ENCODE peak calls at places on chromosome 9, in five cellular contexts. S is GM12891, W is transverse colon, O is breast epithelium, N is GM12878. R is an unnamed sample.

GRCh38 chr9:93361995-93362394 is 89.5 kb upstream of the FAM120A start:
- DNase-seq in W (no peak), O (no peak), S (no peak), N (no peak), R (no peak)

GRCh38 chr9:535356-535755 is 306.1 kb upstream of the DMRT1 start:
- DNase-seq in O (no peak), N (no peak), W (no peak), S (no peak), R (no peak)

GRCh38 chr9:4290427-4290837 is 9.4 kb downstream of the GLIS3 start:
- DNase-seq in O (no peak), W (no peak), S (no peak), N (no peak), R (no peak)

GRCh38 chr9:97545507-97545906 is 44.0 kb downstream of the TMOD1 start:
- DNase-seq in W (no peak), N (no peak), S (no peak), O (no peak), R (no peak)

GRCh38 chr9:133396952-133397351 is 20.8 kb downstream of the STKLD1 start:
- DNase-seq in S (no peak), N (no peak), W (no peak), O (no peak), R (no peak)

GRCh38 chr9:133221177-133221809 is 12.2 kb upstream of the OBP2B start:
- DNase-seq in S (no peak), N (no peak), W (no peak), O (no peak), R (no peak)

GRCh38 chr9:106994463-106994862 is 131.5 kb downstream of the ZNF462 start:
- DNase-seq in N (no peak), S (no peak), O (no peak), W (no peak), R (no peak)

GRCh38 chr9:68822596-68823165 is 117.6 kb downstream of the PIP5K1B start:
- DNase-seq in S (no peak), N (no peak), W (peak), O (no peak), R (no peak)

GRCh38 chr9:128723352-128723865 is 518 bp downstream of the ZDHHC12 start:
- DNase-seq in W (no peak), O (no peak), S (no peak), N (no peak), R (no peak)

GRCh38 chr9:311837-312236 is 97.2 kb downstream of the DOCK8 start:
- DNase-seq in O (no peak), W (no peak), N (no peak), S (no peak), R (no peak)

GRCh38 chr9:72271617-72272478 is 93.2 kb downstream of the ZFAND5 start:
- DNase-seq in N (no peak), S (peak), W (peak), O (no peak), R (no peak)

GRCh38 chr9:27391495-27391894 is 94.5 kb upstream of the EQTN start:
- DNase-seq in W (no peak), O (no peak), N (no peak), S (no peak), R (no peak)

GRCh38 chr9:136487672-136488071 is 4.8 kb upstream of the SEC16A start:
- DNase-seq in O (no peak), S (no peak), N (no peak), W (no peak), R (no peak)

GRCh38 chr9:137305060-137305787 is 3.2 kb upstream of the NRARP start:
- DNase-seq in W (peak), N (no peak), S (peak), O (peak), R (peak)

GRCh38 chr9:113583511-113584470 is 120.3 kb downstream of the RGS3 start:
- DNase-seq in S (no peak), N (no peak), O (no peak), W (no peak), R (peak)

GRCh38 chr9:69265891-69266290 is 59.1 kb upstream of the ENTREP1 start:
- DNase-seq in W (no peak), N (no peak), O (no peak), S (no peak), R (no peak)

GRCh38 chr9:94602666-94603065 is 9.0 kb upstream of the FBP2 start:
- DNase-seq in S (no peak), W (no peak), N (no peak), O (no peak), R (peak)

GRCh38 chr9:36623280-36623679 is 50.6 kb downstream of the MELK start:
- DNase-seq in W (no peak), S (no peak), N (no peak), O (no peak), R (no peak)

GRCh38 chr9:124000784-124001444 is 10.7 kb upstream of the LHX2 start:
- DNase-seq in S (no peak), N (no peak), O (no peak), W (no peak), R (peak)

GRCh38 chr9:72363908-72364678 is 915 bp downstream of the ZFAND5 start:
- DNase-seq in W (peak), N (no peak), O (peak), S (peak), R (peak)

GRCh38 chr9:76655121-76655531 is 109.1 kb upstream of the PCA3 start:
- DNase-seq in N (no peak), S (no peak), W (no peak), O (no peak), R (no peak)

GRCh38 chr9:4298255-4299005 is 1.4 kb downstream of the GLIS3 start:
- DNase-seq in N (no peak), S (peak), O (no peak), W (peak), R (no peak)

GRCh38 chr9:131899248-131899882 is 159.5 kb upstream of the RAPGEF1 start:
- DNase-seq in S (no peak), O (no peak), W (no peak), N (no peak), R (no peak)

GRCh38 chr9:134235366-134235765 is 71.0 kb upstream of the RNU6ATAC start:
- DNase-seq in O (no peak), W (no peak), S (no peak), N (no peak), R (no peak)

GRCh38 chr9:120946259-120946658 is 19.7 kb upstream of the TRAF1 start:
- DNase-seq in W (no peak), S (no peak), N (no peak), O (no peak), R (no peak)

GRCh38 chr9:83281306-83282255 is 218.6 kb upstream of the RASEF start:
- DNase-seq in S (no peak), W (no peak), O (no peak), N (no peak), R (no peak)

GRCh38 chr9:98314381-98315066 is 59.1 kb upstream of the TBC1D2 start:
- DNase-seq in N (no peak), O (no peak), W (no peak), S (no peak), R (peak)

GRCh38 chr9:137296214-137297059 is 5.6 kb downstream of the NRARP start:
- DNase-seq in O (no peak), S (no peak), N (no peak), W (peak), R (no peak)

GRCh38 chr9:101860920-101861319 is 122.5 kb upstream of the GRIN3A start:
- DNase-seq in W (no peak), N (no peak), S (no peak), O (no peak), R (no peak)

GRCh38 chr9:101530076-101530711 is 3.5 kb upstream of the RNF20 start:
- DNase-seq in W (peak), S (peak), O (peak), N (peak), R (no peak)

GRCh38 chr9:121059998-121060636 is 10.0 kb upstream of the C5 start:
- DNase-seq in O (no peak), W (no peak), N (no peak), S (no peak), R (no peak)

GRCh38 chr9:120593955-120594277 is 13.9 kb upstream of the CDK5RAP2 start:
- DNase-seq in W (no peak), O (no peak), N (no peak), S (no peak), R (no peak)

GRCh38 chr9:69195019-69195418 is 20.9 kb downstream of the TJP2 start:
- DNase-seq in W (no peak), N (no peak), S (no peak), O (no peak), R (no peak)

GRCh38 chr9:101512116-101512515 is 21.5 kb upstream of the RNF20 start:
- DNase-seq in O (no peak), S (no peak), N (no peak), W (no peak), R (no peak)

GRCh38 chr9:77599492-77599891 is 48.6 kb downstream of the GNA14 start:
- DNase-seq in S (no peak), O (no peak), W (no peak), N (no peak), R (no peak)

GRCh38 chr9:106929471-106930198 is 66.7 kb downstream of the ZNF462 start:
- DNase-seq in N (no peak), S (no peak), O (no peak), W (no peak), R (no peak)

GRCh38 chr9:36543916-36544315 is 28.8 kb upstream of the MELK start:
- DNase-seq in O (no peak), N (no peak), S (no peak), W (no peak), R (no peak)

DNA sequence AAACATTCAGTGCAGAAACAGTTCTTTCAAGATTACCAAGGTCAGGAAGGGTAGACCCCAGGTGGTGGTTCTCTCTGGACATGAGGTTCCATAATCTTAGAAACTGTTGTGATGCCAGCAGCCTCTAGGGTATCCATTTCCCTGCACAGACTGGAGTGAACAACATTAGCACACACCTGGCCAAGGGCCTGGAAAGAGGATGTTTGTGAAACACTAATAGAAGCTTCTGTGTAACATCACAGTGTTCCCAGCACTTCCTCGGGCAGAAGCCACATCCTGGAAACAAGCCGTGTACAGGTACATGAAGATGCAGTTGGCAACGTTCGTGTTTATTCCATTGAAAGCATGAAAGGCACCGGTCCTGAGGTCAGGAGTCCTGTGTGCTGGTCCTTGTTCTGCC is 598.2 kb upstream of the KLF4 start:
- DNase-seq in N (no peak), W (no peak), O (no peak), S (no peak), R (no peak)
- TF ChIP-seq POLR2AphosphoS5 in N (no peak), W (no peak), O (peak), S (no peak), R (no peak)

GRCh38 chr9:87787735-87788134 is 61.8 kb downstream of the CTSL start:
- DNase-seq in O (no peak), W (no peak), N (no peak), S (no peak), R (no peak)

GRCh38 chr9:87793292-87793691 is 67.4 kb downstream of the CTSL start:
- DNase-seq in O (no peak), N (no peak), S (no peak), W (no peak), R (no peak)

GRCh38 chr9:87796232-87796631 is 70.3 kb downstream of the CTSL start:
- DNase-seq in W (no peak), O (no peak), N (no peak), S (no peak), R (no peak)

GRCh38 chr9:87795178-87795577 is 69.3 kb downstream of the CTSL start:
- DNase-seq in W (no peak), S (no peak), O (no peak), N (no peak), R (no peak)

GRCh38 chr9:87792831-87793288 is 66.9 kb downstream of the CTSL start:
- DNase-seq in N (peak), W (peak), S (no peak), O (no peak), R (no peak)
- TF ChIP-seq POLR2A in N (no peak), W (no peak), S (no peak), O (no peak), R (no peak)

DNA sequence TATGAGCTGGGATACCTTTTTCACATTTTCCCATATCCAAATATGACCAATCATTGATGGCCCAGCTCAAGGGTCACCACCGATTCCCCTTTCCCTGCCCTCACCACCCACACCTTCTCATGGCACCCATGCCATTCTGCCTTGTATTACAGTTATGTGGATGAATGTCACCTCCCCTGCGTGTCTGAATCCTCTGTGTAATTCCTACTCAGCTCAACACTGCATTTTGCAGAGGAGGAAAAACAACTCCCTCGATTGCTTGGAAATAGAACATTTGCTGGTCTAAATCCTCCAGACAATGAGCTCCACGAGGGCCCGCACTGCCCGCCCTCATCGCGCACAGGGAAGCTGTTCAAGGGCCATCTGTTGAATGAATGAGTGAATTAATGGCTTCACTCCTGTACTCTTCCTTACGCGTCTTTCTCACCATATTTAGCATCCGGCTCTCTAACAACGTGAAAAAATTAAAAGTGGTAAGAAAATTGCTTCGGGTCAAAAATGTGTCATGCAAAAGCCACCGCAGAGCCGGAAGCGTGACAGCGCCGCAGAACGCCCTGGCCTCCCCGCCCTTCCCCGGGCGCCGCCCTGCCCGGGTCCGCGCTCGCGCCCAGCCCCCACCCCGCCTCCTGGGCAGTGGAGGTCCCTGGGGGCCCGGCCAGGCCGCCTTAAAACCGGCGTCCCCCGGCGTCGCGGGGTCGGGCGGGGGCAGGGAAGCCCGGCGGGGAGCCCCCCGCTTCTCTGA is 703 bp downstream of the SUSD1 start:
- DNase-seq in W (peak), S (peak), O (no peak), N (peak), R (peak)
- TF ChIP-seq POLR2AphosphoS5 in W (peak), S (no peak), O (no peak), N (no peak), R (peak)

DNA sequence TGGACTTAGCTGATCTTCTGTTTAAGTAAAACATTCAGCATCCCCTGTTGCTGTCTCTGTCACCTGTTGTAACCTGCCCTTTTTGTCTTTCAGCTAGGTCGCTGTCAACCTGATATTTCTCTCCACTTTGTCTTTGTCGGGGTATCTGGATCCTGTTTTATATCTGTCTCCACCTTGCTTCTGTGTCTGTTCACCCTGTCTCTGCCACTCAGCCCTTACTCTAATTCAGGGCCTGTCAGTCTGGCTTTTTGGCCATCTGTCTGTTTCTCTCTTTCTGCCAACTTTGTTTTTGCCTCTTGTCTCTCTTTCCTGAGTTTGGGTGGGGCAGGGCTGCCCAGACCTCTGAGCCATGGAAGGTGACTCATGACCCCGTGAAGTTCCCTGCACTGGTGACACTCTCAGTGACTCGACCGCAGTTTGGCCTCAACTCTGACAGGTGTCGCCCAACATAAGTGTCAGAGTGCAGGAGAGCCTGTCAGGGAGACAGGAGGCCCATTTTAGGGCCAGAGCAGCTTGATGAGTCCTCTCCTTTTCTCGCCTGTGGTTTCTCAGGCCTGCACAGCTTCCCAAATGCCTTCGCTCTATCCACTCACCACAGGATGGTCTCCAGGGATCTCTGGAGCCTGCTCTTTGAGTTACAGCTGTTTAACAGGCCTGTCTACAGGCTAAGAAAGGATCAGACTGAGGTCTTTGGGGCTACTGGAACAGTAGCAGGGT is 864 bp downstream of the ZBTB43 start:
- DNase-seq in W (peak), S (peak), N (peak), O (no peak), R (peak)
- TF ChIP-seq POLR2A in W (no peak), S (no peak), N (peak), O (no peak), R (no peak)

GRCh38 chr9:21883642-21884041 is 81.2 kb downstream of the MTAP start:
- DNase-seq in O (no peak), W (no peak), S (no peak), N (no peak), R (no peak)
- TF ChIP-seq POLR2AphosphoS5 in O (no peak), W (no peak), S (no peak), N (no peak), R (no peak)

GRCh38 chr9:92100237-92100911 is 14.8 kb downstream of the SPTLC1 start:
- DNase-seq in W (no peak), S (no peak), N (no peak), O (no peak), R (no peak)

GRCh38 chr9:92095236-92095635 is 20.0 kb downstream of the SPTLC1 start:
- DNase-seq in S (no peak), O (no peak), W (no peak), N (no peak), R (no peak)

GRCh38 chr9:92094655-92095054 is 20.6 kb downstream of the SPTLC1 start:
- DNase-seq in O (no peak), N (no peak), S (no peak), W (no peak), R (no peak)

GRCh38 chr9:92098638-92099037 is 16.6 kb downstream of the SPTLC1 start:
- DNase-seq in O (no peak), S (no peak), N (peak), W (no peak), R (no peak)

GRCh38 chr9:92097997-92098482 is 17.2 kb downstream of the SPTLC1 start:
- DNase-seq in N (peak), S (no peak), W (peak), O (peak), R (peak)
- TF ChIP-seq POLR2A in N (no peak), S (no peak), W (no peak), O (no peak), R (no peak)

DNA sequence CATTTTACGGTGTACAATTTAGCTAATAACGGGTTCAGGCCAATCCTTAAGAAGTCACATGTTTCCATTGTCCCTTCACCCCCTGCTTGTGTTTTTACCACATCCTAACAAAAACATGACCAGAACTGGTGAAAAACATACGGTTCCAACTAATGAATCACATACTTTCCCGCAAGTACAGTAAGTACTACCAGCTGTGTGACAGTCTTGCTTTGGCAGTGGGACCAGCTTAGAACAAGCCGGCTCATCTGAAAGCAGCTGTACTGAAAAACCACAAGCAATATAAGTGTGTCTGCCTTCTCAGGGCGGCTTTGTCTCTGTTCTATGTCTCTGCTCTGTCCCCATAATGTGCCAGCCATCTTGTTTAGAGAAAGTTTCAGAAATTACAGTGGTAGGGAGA is 242.5 kb downstream of the BNC2 start:
- DNase-seq in W (no peak), O (no peak), N (no peak), S (no peak), R (no peak)
- TF ChIP-seq POLR2AphosphoS5 in W (peak), O (peak), N (no peak), S (no peak), R (no peak)

GRCh38 chr9:122091682-122092592 is 1.2 kb downstream of the TTLL11 start:
- DNase-seq in N (no peak), S (no peak), O (no peak), W (no peak), R (no peak)

GRCh38 chr9:122090287-122090883 is 2.7 kb downstream of the TTLL11 start:
- DNase-seq in S (no peak), O (no peak), W (no peak), N (no peak), R (no peak)

GRCh38 chr9:122090981-122091380 is 2.1 kb downstream of the TTLL11 start:
- DNase-seq in N (no peak), O (no peak), W (no peak), S (no peak), R (no peak)

GRCh38 chr9:122095010-122095767 is 2.1 kb upstream of the TTLL11 start:
- DNase-seq in N (no peak), W (peak), O (no peak), S (no peak), R (no peak)

GRCh38 chr9:122092611-122093506 is at the start of gene TTLL11:
- DNase-seq in N (peak), W (peak), S (peak), O (peak), R (peak)
- TF ChIP-seq POLR2A in N (peak), W (peak), S (no peak), O (no peak), R (no peak)

R was measured in spleen.